ENCODE peak calls at places on chromosome 12, in seven cellular contexts. One of them, this sample, is unnamed.
A peak's percentile ranks its signal among the peaks of the same experiment; 100 is the strongest.

GRCh38 chr12:117853600-117853999 is 115.2 kb downstream of the KSR2 start:
- DNase-seq in IMR-90: no peak
- DNase-seq in H9: no peak
- DNase-seq in mesendoderm: no peak
- DNase-seq in mesenchymal stem cell: no peak
- DNase-seq in trophoblast cell: peak; percentile 50
- DNase-seq in H1: no peak
- DNase-seq in this sample: no peak

GRCh38 chr12:124510301-124510970 is 57.0 kb downstream of the NCOR2 start:
- DNase-seq in IMR-90: no peak
- DNase-seq in H9: peak; percentile 56
- DNase-seq in mesendoderm: no peak
- DNase-seq in mesenchymal stem cell: no peak
- DNase-seq in trophoblast cell: no peak
- DNase-seq in H1: no peak
- DNase-seq in this sample: no peak

GRCh38 chr12:11826607-11827006 is 177.1 kb downstream of the ETV6 start:
- DNase-seq in IMR-90: no peak
- DNase-seq in H9: no peak
- DNase-seq in mesendoderm: peak; percentile 54
- DNase-seq in mesenchymal stem cell: peak; percentile 31
- DNase-seq in trophoblast cell: no peak
- DNase-seq in H1: no peak
- DNase-seq in this sample: no peak

GRCh38 chr12:80622271-80622670 is 85.2 kb upstream of the MYF6 start:
- DNase-seq in IMR-90: no peak
- DNase-seq in H9: no peak
- DNase-seq in mesendoderm: peak; percentile 21
- DNase-seq in mesenchymal stem cell: no peak
- DNase-seq in trophoblast cell: no peak
- DNase-seq in H1: no peak
- DNase-seq in this sample: no peak

GRCh38 chr12:80325167-80325959 is 118.7 kb upstream of the PTPRQ start:
- DNase-seq in IMR-90: no peak
- DNase-seq in H9: peak; percentile 40
- DNase-seq in mesendoderm: peak; percentile 31
- DNase-seq in mesenchymal stem cell: peak; percentile 5
- DNase-seq in trophoblast cell: no peak
- DNase-seq in H1: no peak
- DNase-seq in this sample: no peak

GRCh38 chr12:62603061-62603810 is 136.6 kb downstream of the MON2 start:
- DNase-seq in IMR-90: peak; percentile 89
- DNase-seq in H9: peak; percentile 84
- DNase-seq in mesendoderm: peak; percentile 94
- DNase-seq in mesenchymal stem cell: peak; percentile 89
- DNase-seq in trophoblast cell: peak; percentile 90
- DNase-seq in H1: peak; percentile 44
- DNase-seq in this sample: peak; percentile 82

GRCh38 chr12:11067514-11067913 is 5.4 kb upstream of the TAS2R46 start:
- DNase-seq in IMR-90: peak; percentile 10
- DNase-seq in H9: no peak
- DNase-seq in mesendoderm: no peak
- DNase-seq in mesenchymal stem cell: no peak
- DNase-seq in trophoblast cell: no peak
- DNase-seq in H1: no peak
- DNase-seq in this sample: no peak

GRCh38 chr12:53631721-53632120 is 5.5 kb upstream of the ATF7 start:
- DNase-seq in IMR-90: no peak
- DNase-seq in H9: no peak
- DNase-seq in mesendoderm: no peak
- DNase-seq in mesenchymal stem cell: no peak
- DNase-seq in trophoblast cell: peak; percentile 89
- DNase-seq in H1: no peak
- DNase-seq in this sample: no peak

DNA sequence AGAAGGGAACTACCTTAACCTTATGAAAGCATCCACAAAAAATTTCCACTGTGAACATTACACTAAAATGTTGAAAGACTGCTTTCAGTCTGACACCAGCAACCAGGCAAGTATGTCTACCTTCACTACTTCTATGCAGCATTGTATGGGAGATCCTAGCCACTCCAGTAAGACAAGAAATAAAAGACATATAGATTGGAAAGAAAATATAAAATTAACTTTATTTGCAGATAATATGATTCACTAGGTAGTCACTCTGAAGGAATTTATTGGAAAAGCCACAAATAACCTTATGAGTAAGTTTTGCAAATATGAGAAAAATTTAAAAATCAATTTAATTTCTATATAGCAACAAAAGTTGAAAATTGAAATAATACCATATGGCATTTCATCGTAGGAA is 172.0 kb downstream of the RERGL start:
- DNase-seq in IMR-90: no peak
- DNase-seq in H9: no peak
- DNase-seq in mesendoderm: no peak
- DNase-seq in mesenchymal stem cell: no peak
- DNase-seq in trophoblast cell: no peak
- DNase-seq in H1: no peak
- DNase-seq in this sample: no peak
- H3K4ac ChIP-seq in IMR-90: no peak overlapping the region
- H3K4ac ChIP-seq in H9: no peak overlapping the region
- H3K4ac ChIP-seq in mesendoderm: no peak overlapping the region
- H3K4ac ChIP-seq in mesenchymal stem cell: no peak overlapping the region
- H3K4ac ChIP-seq in trophoblast cell: no peak overlapping the region
- H3K4ac ChIP-seq in H1: no peak overlapping the region
- H3K4ac ChIP-seq in this sample: no peak overlapping the region

DNA sequence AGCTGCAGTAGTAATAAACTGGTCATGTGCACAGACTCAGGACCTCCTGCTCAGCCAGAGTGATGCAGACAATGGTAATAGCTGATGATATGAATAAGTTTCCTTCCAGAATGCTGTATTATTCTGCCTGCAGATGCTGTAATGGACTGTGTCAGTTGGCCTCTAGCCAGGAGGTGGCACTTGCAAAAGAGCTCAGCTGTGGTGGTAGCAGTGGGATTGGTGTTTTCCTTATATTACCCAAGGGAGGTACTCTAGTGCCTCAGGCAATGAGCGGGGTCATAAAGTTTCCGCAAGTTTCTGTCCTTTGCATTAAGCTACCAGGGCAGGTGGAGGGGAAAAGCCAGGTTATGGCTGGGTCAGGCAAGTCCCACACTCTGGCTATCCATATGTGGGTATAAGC is 14.0 kb upstream of the MUCL1 start:
- DNase-seq in IMR-90: no peak
- DNase-seq in H9: no peak
- DNase-seq in mesendoderm: no peak
- DNase-seq in mesenchymal stem cell: no peak
- DNase-seq in trophoblast cell: no peak
- DNase-seq in H1: no peak
- DNase-seq in this sample: no peak
- H3K4ac ChIP-seq in IMR-90: no peak overlapping the region
- H3K4ac ChIP-seq in H9: no peak overlapping the region
- H3K4ac ChIP-seq in mesendoderm: no peak overlapping the region
- H3K4ac ChIP-seq in mesenchymal stem cell: no peak overlapping the region
- H3K4ac ChIP-seq in trophoblast cell: no peak overlapping the region
- H3K4ac ChIP-seq in H1: no peak overlapping the region
- H3K4ac ChIP-seq in this sample: no peak overlapping the region

GRCh38 chr12:3933819-3934192 is 60.6 kb upstream of the PARP11 start:
- DNase-seq in IMR-90: no peak
- DNase-seq in H9: no peak
- DNase-seq in mesendoderm: no peak
- DNase-seq in mesenchymal stem cell: no peak
- DNase-seq in trophoblast cell: no peak
- DNase-seq in H1: no peak
- DNase-seq in this sample: no peak

GRCh38 chr12:3930216-3930615 is 57.0 kb upstream of the PARP11 start:
- DNase-seq in IMR-90: no peak
- DNase-seq in H9: no peak
- DNase-seq in mesendoderm: no peak
- DNase-seq in mesenchymal stem cell: no peak
- DNase-seq in trophoblast cell: no peak
- DNase-seq in H1: no peak
- DNase-seq in this sample: peak; percentile 44

GRCh38 chr12:3933074-3933818 is 60.0 kb upstream of the PARP11 start:
- DNase-seq in IMR-90: no peak
- DNase-seq in H9: no peak
- DNase-seq in mesendoderm: no peak
- DNase-seq in mesenchymal stem cell: no peak
- DNase-seq in trophoblast cell: no peak
- DNase-seq in H1: no peak
- DNase-seq in this sample: no peak

GRCh38 chr12:3931206-3931605 is 58.0 kb upstream of the PARP11 start:
- DNase-seq in IMR-90: no peak
- DNase-seq in H9: no peak
- DNase-seq in mesendoderm: no peak
- DNase-seq in mesenchymal stem cell: no peak
- DNase-seq in trophoblast cell: peak; percentile 77
- DNase-seq in H1: no peak
- DNase-seq in this sample: no peak

DNA sequence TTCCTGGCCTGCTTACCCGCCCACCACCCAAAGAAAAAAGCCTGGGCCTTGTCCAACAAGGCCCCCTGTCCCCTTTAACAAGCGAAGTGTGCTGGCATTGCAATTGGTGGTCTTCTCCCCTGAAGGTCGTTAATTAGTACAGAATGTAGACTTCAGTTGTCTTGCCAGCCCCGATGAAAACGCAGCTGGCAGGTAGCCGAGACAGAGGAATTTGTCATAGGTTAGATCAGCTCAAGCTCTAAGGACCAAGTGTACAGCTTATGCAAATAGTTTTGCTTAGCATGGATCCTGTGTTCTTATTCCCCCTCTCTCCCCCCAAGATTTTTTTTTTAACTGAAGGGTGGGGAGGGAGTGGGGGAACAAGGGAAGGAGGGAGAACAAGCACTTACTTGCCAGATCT is 58.5 kb upstream of the PARP11 start:
- DNase-seq in IMR-90: no peak
- DNase-seq in H9: no peak
- DNase-seq in mesendoderm: no peak
- DNase-seq in mesenchymal stem cell: no peak
- DNase-seq in trophoblast cell: no peak
- DNase-seq in H1: no peak
- DNase-seq in this sample: no peak
- H3K4ac ChIP-seq in IMR-90: no peak overlapping the region
- H3K4ac ChIP-seq in H9: no peak overlapping the region
- H3K4ac ChIP-seq in mesendoderm: no peak overlapping the region
- H3K4ac ChIP-seq in mesenchymal stem cell: no peak overlapping the region
- H3K4ac ChIP-seq in trophoblast cell: no peak overlapping the region
- H3K4ac ChIP-seq in H1: no peak overlapping the region
- H3K4ac ChIP-seq in this sample: no peak overlapping the region

GRCh38 chr12:15172423-15172822 is 48.8 kb downstream of the RERG start:
- DNase-seq in IMR-90: no peak
- DNase-seq in H9: no peak
- DNase-seq in mesendoderm: no peak
- DNase-seq in mesenchymal stem cell: no peak
- DNase-seq in trophoblast cell: peak; percentile 50
- DNase-seq in H1: no peak
- DNase-seq in this sample: no peak
- H3K4ac ChIP-seq in IMR-90: no peak overlapping the region
- H3K4ac ChIP-seq in H9: no peak overlapping the region
- H3K4ac ChIP-seq in mesendoderm: no peak overlapping the region
- H3K4ac ChIP-seq in mesenchymal stem cell: no peak overlapping the region
- H3K4ac ChIP-seq in trophoblast cell: no peak overlapping the region
- H3K4ac ChIP-seq in H1: no peak overlapping the region
- H3K4ac ChIP-seq in this sample: no peak overlapping the region

This sample was measured in neuronal stem cell.